ENCODE peak calls at places on chromosomes 7 and 10, in nine cellular contexts. M is fibroblast of mammary gland, E is nephron progenitor cell, L is WTC11, G is brain microvascular endothelial cell, N is mucosa of descending colon, X is IMR-90, Q is colonic mucosa, U is lung. D is an unnamed sample.

GRCh38 chr10:34280599-34281374 is 534.3 kb downstream of the PARD3 start:
- DNase-seq in M (peak; percentile 100), E (no peak), L (no peak), G (peak; percentile 96), N (no peak), X (peak; percentile 98), Q (no peak), U (no peak), D (peak; percentile 96)

GRCh38 chr10:4718544-4718943 is 107.5 kb upstream of the AKR1E2 start:
- DNase-seq in M (no peak), E (no peak), L (no peak), G (no peak), N (no peak), X (no peak), Q (no peak), U (no peak), D (no peak)

GRCh38 chr7:44914992-44915607 is 29.8 kb upstream of the PURB start:
- DNase-seq in M (no peak), E (no peak), L (no peak), G (no peak), N (no peak), X (no peak), Q (no peak), U (no peak), D (no peak)

GRCh38 chr7:158649279-158649678 is 55.3 kb downstream of the NCAPG2 start:
- DNase-seq in M (peak; percentile 95), E (no peak), L (no peak), G (peak; percentile 83), N (no peak), X (peak; percentile 94), Q (no peak), U (no peak), D (peak; percentile 97)

GRCh38 chr7:104040666-104041065 is 51.2 kb upstream of the RELN start:
- DNase-seq in M (no peak), E (no peak), L (no peak), G (no peak), N (no peak), X (no peak), Q (no peak), U (no peak), D (no peak)

GRCh38 chr10:132329565-132330485 is 2.2 kb upstream of the LRRC27 start:
- DNase-seq in M (peak; percentile 63), E (no peak), L (no peak), G (peak; percentile 52), N (no peak), X (peak; percentile 36), Q (no peak), U (no peak), D (peak; percentile 63)

GRCh38 chr10:131094406-131095108 is 217.0 kb downstream of the TCERG1L start:
- DNase-seq in M (no peak), E (peak; percentile 30), L (no peak), G (no peak), N (no peak), X (no peak), Q (no peak), U (no peak), D (no peak)

GRCh38 chr10:129498680-129499079 is 31.6 kb downstream of the MGMT start:
- DNase-seq in M (no peak), E (no peak), L (no peak), G (no peak), N (no peak), X (no peak), Q (no peak), U (no peak), D (no peak)

GRCh38 chr10:48287417-48288391 is 13.2 kb upstream of the FRMPD2 start:
- DNase-seq in M (no peak), E (no peak), L (no peak), G (no peak), N (no peak), X (no peak), Q (no peak), U (no peak), D (no peak)

GRCh38 chr7:142338633-142339501 is 81.0 kb upstream of the PRSS58 start:
- DNase-seq in M (peak; percentile 47), E (peak; percentile 66), L (peak; percentile 88), G (peak; percentile 37), N (no peak), X (peak; percentile 14), Q (no peak), U (no peak), D (no peak)

GRCh38 chr7:27129729-27130539 is 623 bp downstream of the HOXA4 start:
- DNase-seq in M (no peak), E (peak; percentile 75), L (no peak), G (no peak), N (peak; percentile 70), X (no peak), Q (peak; percentile 75), U (no peak), D (peak; percentile 37)

GRCh38 chr7:17939111-17939669 is 1.1 kb downstream of the SNX13 start:
- DNase-seq in M (peak; percentile 52), E (no peak), L (no peak), G (peak; percentile 16), N (no peak), X (peak; percentile 30), Q (peak; percentile 35), U (no peak), D (peak; percentile 27)

GRCh38 chr10:4102802-4103344 is 317.9 kb upstream of the KLF6 start:
- DNase-seq in M (no peak), E (no peak), L (no peak), G (no peak), N (no peak), X (no peak), Q (no peak), U (no peak), D (no peak)

GRCh38 chr10:127153166-127153565 is 43.2 kb downstream of the INSYN2A start:
- DNase-seq in M (peak; percentile 33), E (no peak), L (no peak), G (no peak), N (no peak), X (peak; percentile 82), Q (no peak), U (no peak), D (no peak)
- TF ChIP-seq CTCF in M (no peak), E (no peak), L (no peak), G (no peak), N (no peak), X (no peak), Q (no peak), U (no peak), D (no peak)

GRCh38 chr10:113476673-113477072 is 76.2 kb upstream of the HABP2 start:
- DNase-seq in M (no peak), E (no peak), L (no peak), G (no peak), N (no peak), X (no peak), Q (no peak), U (no peak), D (no peak)

GRCh38 chr10:113473851-113474250 is 79.0 kb upstream of the HABP2 start:
- DNase-seq in M (peak; percentile 41), E (no peak), L (no peak), G (no peak), N (no peak), X (no peak), Q (no peak), U (no peak), D (peak; percentile 93)

GRCh38 chr10:113474756-113475155 is 78.1 kb upstream of the HABP2 start:
- DNase-seq in M (no peak), E (no peak), L (no peak), G (no peak), N (no peak), X (no peak), Q (no peak), U (no peak), D (peak; percentile 94)

GRCh38 chr10:113476191-113476590 is 76.7 kb upstream of the HABP2 start:
- DNase-seq in M (no peak), E (no peak), L (no peak), G (no peak), N (no peak), X (no peak), Q (no peak), U (no peak), D (peak; percentile 85)

DNA sequence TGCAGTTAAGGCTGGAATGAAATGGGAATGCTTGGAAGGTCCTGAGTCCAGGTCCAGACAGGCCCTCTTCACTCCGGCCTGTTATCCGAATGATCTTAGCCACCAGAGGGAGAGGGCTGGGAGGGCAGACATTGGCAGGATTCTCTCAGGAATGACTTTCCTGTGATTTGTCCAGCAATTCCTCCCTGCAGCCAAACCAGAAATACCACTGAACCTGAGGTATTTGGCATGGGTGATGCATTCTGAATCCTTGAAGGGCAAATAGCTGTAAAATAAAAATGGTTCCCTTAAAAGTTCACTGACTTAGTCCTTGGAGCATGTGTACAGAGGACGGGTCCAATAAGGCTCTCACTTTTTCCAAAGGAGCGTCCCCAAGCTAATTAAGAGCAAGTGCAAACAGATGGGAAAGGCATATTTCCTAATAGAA is 77.5 kb upstream of the HABP2 start:
- DNase-seq in M (peak; percentile 42), E (no peak), L (no peak), G (no peak), N (no peak), X (no peak), Q (no peak), U (no peak), D (peak; percentile 100)
- TF ChIP-seq CTCF in M (peak; percentile 11), E (no peak), L (no peak), G (no peak), N (no peak), X (no peak), Q (no peak), U (no peak), D (peak; percentile 77)

DNA sequence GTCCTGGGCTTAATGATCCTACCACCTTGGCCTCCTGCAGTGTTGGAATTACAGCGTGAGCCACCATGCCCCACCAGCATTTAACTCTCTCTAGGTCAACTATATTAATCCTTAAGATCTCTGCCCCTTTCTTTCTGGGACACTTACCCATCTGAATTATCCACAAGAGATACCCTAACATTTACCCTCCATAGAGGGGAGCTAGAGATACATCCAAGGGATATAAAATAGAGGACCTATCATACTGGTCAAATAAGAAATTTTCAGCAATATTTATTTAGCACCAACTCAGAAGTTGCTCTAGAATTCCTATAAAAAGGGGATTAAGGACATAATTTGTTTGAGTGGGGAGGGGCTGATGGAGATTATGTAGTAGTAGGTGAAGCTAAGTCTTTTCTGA is 96.5 kb downstream of the OTUD1 start:
- DNase-seq in M (no peak), E (no peak), L (no peak), G (no peak), N (no peak), X (no peak), Q (no peak), U (no peak), D (no peak)
- TF ChIP-seq CTCF in M (peak; percentile 40), E (no peak), L (no peak), G (no peak), N (no peak), X (no peak), Q (no peak), U (no peak), D (no peak)

DNA sequence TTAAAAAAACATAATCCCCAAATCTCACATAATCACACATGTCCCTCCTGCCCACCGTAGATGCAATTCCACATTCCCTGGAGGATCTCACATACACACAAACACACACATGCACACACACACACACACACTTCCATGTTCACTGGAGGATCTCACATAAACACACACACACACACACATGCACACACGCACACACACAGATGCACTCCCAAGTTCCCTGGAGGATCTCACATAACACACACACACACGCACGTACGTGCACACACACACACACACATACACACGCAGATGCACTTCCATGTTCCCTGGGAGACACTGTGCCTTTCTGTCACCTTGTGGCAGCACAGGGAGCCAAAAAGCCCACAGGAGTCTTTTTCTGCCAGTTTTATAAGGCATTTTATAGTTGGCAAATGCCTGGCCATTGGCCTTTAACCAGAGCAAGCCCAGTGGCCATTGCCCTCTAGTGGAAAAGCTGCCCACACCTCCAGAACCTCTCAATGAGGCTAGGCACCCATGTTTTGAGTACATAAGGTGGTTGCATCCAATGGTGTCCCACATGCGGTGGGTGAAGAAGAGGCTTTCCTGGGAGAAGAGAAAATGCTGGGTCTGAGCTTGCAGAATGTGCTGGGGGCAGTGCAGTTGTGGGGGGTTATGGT is 115.4 kb upstream of the ACBD5 start:
- DNase-seq in M (no peak), E (no peak), L (no peak), G (no peak), N (no peak), X (no peak), Q (no peak), U (no peak), D (no peak)
- TF ChIP-seq CTCF in M (no peak), E (no peak), L (no peak), G (peak; percentile 12), N (no peak), X (no peak), Q (no peak), U (no peak), D (no peak)